ENCODE peak calls at places on chromosomes 7 and 10, in nine cellular contexts. H is GM13976, G is colonic mucosa, E is GM06990, M is NB4, R is AG04450, O is nephron progenitor cell, X is fibroblast of mammary gland, K is esophagus squamous epithelium. W is an unnamed sample.

GRCh38 chr7:94980418-94981142 is 73.2 kb downstream of the PPP1R9A start:
- DNase-seq in H (no peak), G (no peak), E (no peak), M (no peak), R (no peak), O (no peak), X (peak; percentile 4), K (no peak), W (no peak)

GRCh38 chr10:53918755-53919154 is 882.3 kb downstream of the PCDH15 start:
- DNase-seq in H (no peak), G (no peak), E (no peak), M (no peak), R (no peak), O (no peak), X (no peak), K (no peak), W (no peak)

GRCh38 chr10:44046605-44047004 is 338.3 kb downstream of the CXCL12 start:
- DNase-seq in H (no peak), G (no peak), E (no peak), M (no peak), R (peak; percentile 13), O (no peak), X (peak; percentile 21), K (no peak), W (no peak)

GRCh38 chr10:113603057-113603777 is 50.4 kb downstream of the HABP2 start:
- DNase-seq in H (no peak), G (no peak), E (no peak), M (no peak), R (no peak), O (no peak), X (no peak), K (no peak), W (no peak)

GRCh38 chr7:29255839-29256782 is 61.5 kb downstream of the CHN2 start:
- DNase-seq in H (no peak), G (no peak), E (no peak), M (no peak), R (no peak), O (no peak), X (no peak), K (no peak), W (no peak)

GRCh38 chr10:89171263-89171872 is 35.7 kb downstream of the CH25H start:
- DNase-seq in H (no peak), G (no peak), E (no peak), M (no peak), R (no peak), O (no peak), X (no peak), K (no peak), W (no peak)

GRCh38 chr7:112290065-112290464 is 83.6 kb downstream of the ZNF277 start:
- DNase-seq in H (no peak), G (no peak), E (no peak), M (no peak), R (no peak), O (no peak), X (peak; percentile 21), K (no peak), W (no peak)

GRCh38 chr7:128841961-128842673 is 11.9 kb downstream of the FLNC start:
- DNase-seq in H (peak; percentile 91), G (peak; percentile 53), E (peak; percentile 60), M (peak; percentile 76), R (no peak), O (peak; percentile 65), X (peak; percentile 80), K (no peak), W (no peak)

GRCh38 chr7:23546897-23547572 is 15.3 kb upstream of the TRA2A start:
- DNase-seq in H (peak; percentile 81), G (peak; percentile 78), E (peak; percentile 54), M (peak; percentile 94), R (peak; percentile 89), O (peak; percentile 73), X (peak; percentile 91), K (no peak), W (peak; percentile 89)

GRCh38 chr7:158975526-158976467 is 119.4 kb downstream of the DYNC2I1 start:
- DNase-seq in H (no peak), G (no peak), E (no peak), M (no peak), R (no peak), O (no peak), X (peak; percentile 8), K (no peak), W (no peak)

GRCh38 chr10:88172159-88172558 is 308.7 kb downstream of the PTEN start:
- DNase-seq in H (no peak), G (no peak), E (no peak), M (no peak), R (no peak), O (no peak), X (no peak), K (no peak), W (no peak)

GRCh38 chr7:148535227-148535626 is 55.3 kb upstream of the C7orf33 start:
- DNase-seq in H (peak; percentile 37), G (no peak), E (peak; percentile 17), M (peak; percentile 51), R (no peak), O (peak; percentile 7), X (peak; percentile 7), K (no peak), W (no peak)

GRCh38 chr10:57925045-57925444 is 342.6 kb downstream of the IPMK start:
- DNase-seq in H (no peak), G (peak; percentile 26), E (no peak), M (no peak), R (no peak), O (no peak), X (no peak), K (no peak), W (no peak)

GRCh38 chr10:99484626-99485581 is 47.8 kb upstream of the NKX2-3 start:
- DNase-seq in H (no peak), G (no peak), E (no peak), M (peak; percentile 10), R (no peak), O (no peak), X (no peak), K (no peak), W (no peak)

GRCh38 chr10:11165591-11166543 is 148.2 kb downstream of the CELF2 start:
- DNase-seq in H (peak; percentile 81), G (peak; percentile 32), E (peak; percentile 61), M (peak; percentile 85), R (no peak), O (peak; percentile 62), X (no peak), K (no peak), W (no peak)

GRCh38 chr7:49822862-49823261 is 49.4 kb downstream of the VWC2 start:
- DNase-seq in H (no peak), G (no peak), E (no peak), M (no peak), R (no peak), O (no peak), X (no peak), K (no peak), W (no peak)

GRCh38 chr10:75106242-75106641 is 5.2 kb upstream of the SAMD8 start:
- DNase-seq in H (no peak), G (no peak), E (no peak), M (no peak), R (no peak), O (no peak), X (no peak), K (no peak), W (no peak)

DNA sequence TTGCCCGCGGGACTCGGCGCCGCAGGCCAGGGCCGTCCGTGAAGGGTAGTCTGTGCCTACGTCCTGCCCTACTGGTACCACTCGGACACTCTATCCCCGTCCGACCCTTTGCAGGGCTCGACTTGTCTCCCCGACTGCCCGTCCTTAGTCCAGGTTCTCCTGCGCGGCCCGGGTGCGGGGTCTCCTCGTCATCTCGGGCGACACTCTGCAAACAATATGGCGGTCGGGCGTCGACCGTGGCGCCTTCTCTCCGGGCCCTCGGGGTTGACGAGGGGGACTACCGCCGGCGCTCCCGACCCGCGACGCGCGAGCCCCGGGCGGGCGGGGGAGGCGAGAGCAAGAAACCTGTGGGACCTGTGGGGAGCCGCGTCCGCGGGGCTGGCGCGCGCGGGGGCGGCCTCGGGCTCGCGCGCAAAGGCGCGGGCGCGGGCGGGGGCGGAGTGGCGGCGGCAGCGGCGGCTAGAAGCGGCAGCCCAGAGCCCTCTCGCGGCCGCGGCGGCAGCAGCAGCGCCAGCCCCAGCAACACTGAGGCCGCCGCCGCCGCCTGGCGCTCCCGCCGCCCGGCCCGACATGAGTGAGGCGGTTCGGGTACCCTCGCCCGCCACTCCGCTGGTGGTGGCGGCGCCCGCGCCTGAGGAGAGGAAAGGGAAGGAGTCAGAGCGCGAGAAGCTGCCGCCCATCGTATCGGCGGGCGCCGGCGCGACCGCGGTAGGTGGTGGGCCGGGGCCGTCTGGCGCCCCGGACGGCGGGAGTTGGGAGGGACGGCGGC is at the start of gene HECTD2:
- DNase-seq in H (peak; percentile 88), G (peak; percentile 72), E (peak; percentile 85), M (peak; percentile 88), R (no peak), O (peak; percentile 86), X (peak; percentile 58), K (peak; percentile 35), W (peak; percentile 94)
- TF ChIP-seq CTCF in H (peak; percentile 77), G (peak; percentile 24), E (no peak), M (no peak), R (peak; percentile 31), O (no peak), X (no peak), K (peak; percentile 34), W (peak; percentile 61)

GRCh38 chr7:142445019-142445686 is 187.3 kb upstream of the PRSS58 start:
- DNase-seq in H (no peak), G (no peak), E (no peak), M (peak; percentile 52), R (no peak), O (peak; percentile 36), X (no peak), K (no peak), W (no peak)
- TF ChIP-seq CTCF in H (no peak), G (no peak), E (peak; percentile 64), M (peak; percentile 68), R (peak; percentile 21), O (peak; percentile 33), X (peak; percentile 33), K (no peak), W (no peak)

DNA sequence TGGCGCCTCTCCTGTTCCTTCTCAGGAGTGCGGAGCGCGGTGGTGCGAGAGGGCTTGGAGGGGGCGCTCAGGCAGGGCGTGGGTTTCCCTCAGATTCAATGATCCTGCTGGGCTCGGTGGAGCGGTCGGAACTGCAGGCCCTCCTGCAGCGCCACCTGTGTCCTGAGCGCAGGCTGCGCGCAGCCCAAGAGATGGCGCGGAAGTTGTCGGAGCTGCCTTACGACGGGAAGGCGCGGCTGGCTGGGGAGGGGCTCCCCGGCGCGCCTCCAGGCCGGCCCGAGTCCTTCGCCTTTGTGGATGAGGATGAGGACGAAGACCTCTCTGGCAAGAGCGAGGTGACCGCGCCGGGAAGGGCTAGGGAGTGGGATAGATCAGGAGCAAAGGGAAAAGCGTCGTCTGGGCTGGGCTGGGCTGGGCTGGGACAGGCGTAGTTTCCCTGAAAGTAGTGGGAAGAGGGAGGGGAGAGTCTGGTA is 17.0 kb downstream of the FAM131B start:
- DNase-seq in H (peak; percentile 68), G (peak; percentile 64), E (peak; percentile 44), M (peak; percentile 66), R (no peak), O (peak; percentile 78), X (peak; percentile 33), K (no peak), W (no peak)
- TF ChIP-seq CTCF in H (peak; percentile 46), G (peak; percentile 65), E (peak; percentile 61), M (peak; percentile 42), R (peak; percentile 57), O (peak; percentile 55), X (peak; percentile 39), K (peak; percentile 49), W (peak; percentile 46)

DNA sequence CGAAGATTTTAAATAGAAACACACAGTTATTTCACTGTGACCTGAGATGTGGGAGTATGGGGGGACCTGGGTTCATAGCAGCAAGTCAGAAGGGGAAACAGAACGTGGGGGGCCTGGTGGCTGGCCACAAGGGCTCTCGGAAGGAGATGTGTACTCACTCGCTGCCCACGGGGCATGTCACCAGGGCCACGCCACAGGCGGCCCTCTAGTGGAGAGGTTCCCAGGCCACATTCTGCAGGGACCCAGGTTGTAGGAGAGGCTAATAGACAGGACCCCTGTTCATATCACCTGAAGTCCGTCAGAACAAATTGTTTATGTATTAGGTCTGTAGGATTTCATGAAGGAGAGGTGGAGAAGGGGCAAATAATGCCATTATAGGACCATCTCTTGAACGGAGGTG is 25.1 kb upstream of the SVOPL start:
- DNase-seq in H (peak; percentile 32), G (no peak), E (no peak), M (peak; percentile 29), R (no peak), O (no peak), X (no peak), K (no peak), W (no peak)
- TF ChIP-seq CTCF in H (no peak), G (no peak), E (peak; percentile 29), M (peak; percentile 38), R (no peak), O (no peak), X (no peak), K (no peak), W (peak; percentile 6)

W was measured in osteocyte.